ENCODE peak calls at places on chromosome 11, in four cellular contexts. A, W, Q and H are unnamed samples.

GRCh38 chr11:128208329-128209220 is 378.8 kb downstream of the ETS1 start:
- DNase-seq in Q (no peak), W (peak), A (peak), H (no peak)

GRCh38 chr11:28049338-28050216 is 58.4 kb downstream of the KIF18A start:
- DNase-seq in Q (no peak), W (no peak), A (peak), H (no peak)

GRCh38 chr11:124934862-124935547 is 842 bp downstream of the HEPACAM start:
- DNase-seq in W (peak), Q (no peak), A (peak), H (no peak)

GRCh38 chr11:126345759-126346585 is 9.5 kb upstream of the ST3GAL4 start:
- DNase-seq in Q (peak), A (peak), W (peak), H (no peak)

GRCh38 chr11:26276798-26277424 is 55.0 kb upstream of the ANO3 start:
- DNase-seq in A (peak), W (peak), Q (peak), H (peak)

GRCh38 chr11:110356769-110357671 is 60.6 kb upstream of the RDX start:
- DNase-seq in W (no peak), A (peak), Q (peak), H (no peak)

GRCh38 chr11:28384418-28384817 is 276.2 kb downstream of the METTL15 start:
- DNase-seq in A (peak), W (peak), Q (no peak), H (no peak)

GRCh38 chr11:130859896-130860295 is 56.4 kb downstream of the SNX19 start:
- DNase-seq in A (no peak), W (no peak), Q (no peak), H (no peak)

GRCh38 chr11:75583710-75584658 is 21.9 kb downstream of the SERPINH1 start:
- DNase-seq in A (peak), Q (peak), W (no peak), H (peak)

GRCh38 chr11:64881476-64881875 is 3.1 kb upstream of the EHD1 start:
- DNase-seq in W (no peak), Q (no peak), A (no peak), H (no peak)

GRCh38 chr11:114026355-114026754 is 33.2 kb upstream of the ZBTB16 start:
- DNase-seq in Q (no peak), A (peak), W (no peak), H (no peak)
- TF ChIP-seq CTCF in Q (no peak), A (no peak), W (peak), H (no peak)

GRCh38 chr11:83193315-83194283 is at the start of gene ANKRD42:
- DNase-seq in W (peak), A (peak), Q (peak), H (peak)
- TF ChIP-seq CTCF in W (no peak), A (no peak), Q (no peak), H (no peak)

GRCh38 chr11:67440229-67441081 is 2.8 kb downstream of the CORO1B start:
- DNase-seq in Q (no peak), A (no peak), W (no peak), H (no peak)

GRCh38 chr11:67441082-67441683 is 2.1 kb downstream of the CORO1B start:
- DNase-seq in A (no peak), W (no peak), Q (no peak), H (no peak)

GRCh38 chr11:67438121-67438902 is 830 bp upstream of the PTPRCAP start:
- DNase-seq in W (no peak), A (no peak), Q (no peak), H (peak)

GRCh38 chr11:67441731-67442401 is 1.4 kb downstream of the CORO1B start:
- DNase-seq in W (no peak), A (no peak), Q (no peak), H (no peak)

DNA sequence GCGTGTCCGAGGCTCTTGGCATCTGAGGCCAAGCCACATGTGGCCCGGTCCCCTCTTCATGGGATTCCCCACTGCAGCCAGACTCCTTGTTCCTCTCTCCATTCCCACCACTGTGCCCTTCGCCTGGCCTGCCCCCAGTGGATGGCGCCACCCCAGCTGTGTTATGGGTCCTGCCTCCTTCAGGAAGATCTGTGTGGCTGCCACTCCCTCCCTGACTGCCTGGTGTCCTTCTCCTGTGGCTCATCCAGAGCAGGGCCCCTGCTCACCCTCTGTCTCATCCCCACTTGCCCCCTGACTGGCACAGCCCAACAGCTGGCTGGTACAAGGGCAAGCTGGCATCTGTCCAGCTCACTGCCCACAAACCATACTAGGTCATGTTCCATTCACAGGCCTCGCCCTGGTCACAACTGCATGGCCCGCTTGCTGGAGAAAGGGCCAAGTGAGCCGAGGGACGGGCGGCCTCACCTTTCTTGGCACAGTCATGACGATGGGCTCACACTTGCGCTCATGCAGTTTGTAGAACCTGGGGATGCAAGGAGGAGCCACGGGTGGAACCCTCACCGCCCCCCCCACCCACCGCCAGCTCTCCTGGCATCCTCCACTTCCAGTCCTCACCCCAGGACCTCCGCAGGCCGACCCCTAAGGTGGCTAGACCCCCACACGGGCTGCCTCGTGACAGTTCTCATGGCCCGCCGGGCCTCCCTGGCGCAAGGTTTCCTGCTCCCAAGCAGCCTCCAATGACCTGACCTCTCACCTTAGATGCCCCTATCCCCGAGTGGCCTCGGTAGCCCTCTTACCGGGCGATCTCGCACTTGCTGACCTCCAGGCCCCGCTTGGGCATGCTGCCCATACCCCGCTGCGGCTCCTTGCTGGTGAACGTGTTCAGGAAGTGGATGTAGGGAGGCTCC is 2.1 kb upstream of the PTPRCAP start:
- DNase-seq in Q (no peak), A (no peak), W (no peak), H (no peak)
- TF ChIP-seq CTCF in Q (no peak), A (no peak), W (peak), H (no peak)

GRCh38 chr11:82858133-82858532 is 42.1 kb downstream of the PRCP start:
- DNase-seq in W (no peak), Q (no peak), A (no peak), H (no peak)
- TF ChIP-seq CTCF in W (no peak), Q (no peak), A (no peak), H (no peak)

GRCh38 chr11:68610452-68611116 is 73.8 kb upstream of the GAL start:
- DNase-seq in A (no peak), Q (no peak), W (no peak), H (no peak)
- TF ChIP-seq CTCF in A (peak), Q (no peak), W (peak), H (no peak)

DNA sequence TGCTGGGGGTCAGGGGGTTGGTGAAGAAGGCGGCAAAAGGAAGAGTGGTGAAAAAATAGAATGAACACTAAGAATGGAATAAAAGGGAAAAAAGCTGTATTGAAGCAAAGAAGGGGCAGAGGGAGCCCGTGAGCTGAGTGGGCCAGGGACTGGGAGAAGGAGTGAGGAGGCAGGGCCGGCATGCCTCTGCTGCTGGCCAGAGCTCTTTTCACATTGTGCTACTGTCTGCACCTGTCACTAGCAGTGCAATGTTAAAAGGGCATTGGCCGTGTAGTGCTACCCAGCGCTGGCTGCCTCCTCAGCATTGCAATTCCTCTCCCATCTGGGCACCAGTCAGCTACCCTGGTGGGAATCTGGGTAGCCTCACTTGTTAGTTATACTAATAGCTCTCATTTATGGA is 8.7 kb downstream of the YPEL4 start:
- DNase-seq in Q (no peak), W (no peak), A (no peak), H (peak)
- TF ChIP-seq CTCF in Q (no peak), W (peak), A (peak), H (no peak)